ENCODE peak calls at places on chromosome 14, in four cellular contexts. F is cardiac fibroblast, M is psoas muscle, A is cardiac muscle cell. V is an unnamed sample.

GRCh38 chr14:90132821-90133570 is 71.2 kb downstream of the KCNK13 start:
- DNase-seq in F (peak), A (peak), M (no peak), V (no peak)

GRCh38 chr14:23443411-23443812 is 8.0 kb upstream of the MYH7 start:
- DNase-seq in A (no peak), M (no peak), F (no peak), V (no peak)

GRCh38 chr14:50524071-50524470 is 8.3 kb downstream of the MAP4K5 start:
- DNase-seq in M (no peak), A (no peak), F (no peak), V (peak)

GRCh38 chr14:74257078-74257987 is 18.1 kb downstream of the VSX2 start:
- DNase-seq in A (peak), F (peak), M (peak), V (peak)

GRCh38 chr14:44589180-44589579 is 82.1 kb upstream of the FSCB start:
- DNase-seq in F (peak), M (no peak), A (no peak), V (no peak)

GRCh38 chr14:92538412-92539017 is 24.9 kb downstream of the RIN3 start:
- DNase-seq in F (no peak), M (no peak), A (no peak), V (peak)

GRCh38 chr14:50860478-50861086 is 11.3 kb upstream of the ABHD12B start:
- DNase-seq in A (peak), M (peak), F (peak), V (peak)

GRCh38 chr14:87896393-87897380 is 96.3 kb downstream of the GALC start:
- DNase-seq in F (peak), A (peak), M (no peak), V (peak)

GRCh38 chr14:39395555-39396254 is 36.5 kb downstream of the FBXO33 start:
- DNase-seq in M (no peak), A (peak), F (peak), V (no peak)

GRCh38 chr14:76133103-76133502 is 18.6 kb upstream of the GPATCH2L start:
- DNase-seq in F (peak), M (no peak), A (peak), V (no peak)

GRCh38 chr14:92254786-92255185 is 68.2 kb upstream of the SLC24A4 start:
- DNase-seq in A (peak), F (peak), M (peak), V (no peak)

GRCh38 chr14:61320806-61321384 is 484 bp upstream of the PRKCH start:
- DNase-seq in M (peak), A (no peak), F (no peak), V (no peak)

GRCh38 chr14:24084439-24084838 is 9.7 kb upstream of the PCK2 start:
- DNase-seq in F (no peak), M (no peak), A (no peak), V (no peak)

GRCh38 chr14:81122326-81122725 is 98.4 kb downstream of the GTF2A1 start:
- DNase-seq in M (no peak), A (no peak), F (no peak), V (peak)

GRCh38 chr14:57634335-57634734 is 140.7 kb upstream of the CCDC198 start:
- DNase-seq in F (no peak), A (no peak), M (no peak), V (no peak)

GRCh38 chr14:71338153-71338552 is 430.9 kb downstream of the PCNX1 start:
- DNase-seq in M (no peak), A (no peak), F (no peak), V (no peak)

GRCh38 chr14:61510736-61511557 is 184.4 kb upstream of the HIF1A start:
- DNase-seq in F (no peak), M (peak), A (no peak), V (no peak)

GRCh38 chr14:46048127-46048526 is 603.5 kb downstream of the RPL10L start:
- DNase-seq in M (no peak), F (peak), A (peak), V (no peak)

GRCh38 chr14:91891721-91892220 is 24.4 kb upstream of the TC2N start:
- DNase-seq in M (no peak), A (peak), F (peak), V (no peak)

GRCh38 chr14:54169254-54169924 is 212.8 kb upstream of the BMP4 start:
- DNase-seq in A (no peak), M (no peak), F (peak), V (no peak)

GRCh38 chr14:55585854-55586253 is 5.8 kb downstream of the KTN1 start:
- DNase-seq in A (peak), F (peak), M (no peak), V (no peak)

GRCh38 chr14:47276931-47277330 is 398.5 kb downstream of the MDGA2 start:
- DNase-seq in A (no peak), F (no peak), M (no peak), V (no peak)

GRCh38 chr14:91924871-91925726 is 22.4 kb downstream of the FBLN5 start:
- DNase-seq in A (peak), F (peak), M (no peak), V (no peak)

GRCh38 chr14:74932401-74932901 is 9.4 kb upstream of the RPS6KL1 start:
- DNase-seq in F (peak), M (peak), A (peak), V (no peak)

GRCh38 chr14:103688906-103689902 is 26.0 kb downstream of the XRCC3 start:
- DNase-seq in F (peak), M (no peak), A (peak), V (peak)

GRCh38 chr14:73742520-73743238 is 28.5 kb upstream of the PNMA1 start:
- DNase-seq in M (no peak), F (no peak), A (no peak), V (no peak)

GRCh38 chr14:97164014-97164413 is 366.8 kb downstream of the VRK1 start:
- DNase-seq in M (no peak), F (no peak), A (no peak), V (no peak)

GRCh38 chr14:58712357-58712756 is 74.6 kb downstream of the DACT1 start:
- DNase-seq in A (peak), M (no peak), F (peak), V (no peak)

GRCh38 chr14:49982522-49982951 is 89.7 kb downstream of the ARF6 start:
- DNase-seq in F (peak), A (peak), M (peak), V (no peak)

GRCh38 chr14:57725399-57726077 is 140.4 kb downstream of the SLC35F4 start:
- DNase-seq in F (peak), M (no peak), A (peak), V (no peak)

GRCh38 chr14:76872796-76873432 is 46.7 kb downstream of the LRRC74A start:
- DNase-seq in M (peak), F (peak), A (peak), V (peak)

GRCh38 chr14:64693766-64694165 is 10.5 kb upstream of the PLEKHG3 start:
- DNase-seq in A (no peak), F (no peak), M (no peak), V (no peak)

DNA sequence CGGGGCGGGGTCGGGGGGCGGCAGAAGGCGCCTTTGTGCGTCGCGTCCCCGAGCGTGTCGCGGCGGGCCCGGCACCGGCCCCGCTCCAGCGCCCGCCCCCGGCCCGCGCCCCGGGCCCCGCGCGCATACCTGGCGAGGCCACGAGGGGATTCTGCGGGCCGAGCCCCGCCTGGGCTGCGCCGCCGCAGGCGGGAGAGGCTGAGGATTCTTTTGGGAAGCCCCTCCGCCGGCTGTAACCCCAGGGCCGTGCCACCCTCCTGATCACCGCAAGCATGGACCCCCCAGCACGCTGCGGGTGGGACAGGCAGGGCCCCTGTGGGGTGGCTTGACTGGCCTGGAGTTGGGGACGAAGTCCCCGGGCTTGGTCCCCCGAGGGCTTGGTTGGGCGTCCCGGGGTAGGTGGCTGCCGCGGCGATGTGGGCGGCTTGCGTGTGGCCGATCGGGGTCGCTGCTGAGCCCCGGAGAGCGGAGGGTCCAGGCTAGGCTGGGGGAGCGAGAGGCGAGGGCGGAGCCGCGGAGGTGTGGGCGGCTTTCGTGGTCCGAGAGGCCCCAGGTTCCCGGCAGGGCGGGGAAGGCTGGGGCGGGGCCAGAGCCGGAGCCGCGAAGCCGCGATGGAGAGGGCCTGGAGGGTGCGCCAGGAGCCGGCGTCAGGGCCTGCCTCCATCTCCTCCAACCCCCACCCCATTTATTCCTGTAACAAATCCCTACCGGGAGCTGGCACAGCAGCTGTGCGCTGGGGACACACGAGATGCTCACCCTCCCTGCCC is 28.4 kb upstream of the GPR132 start:
- DNase-seq in F (peak), A (peak), M (no peak), V (peak)
- TF ChIP-seq CTCF in F (peak), A (peak), M (peak), V (peak)

GRCh38 chr14:100193417-100194357 is 34.2 kb upstream of the DEGS2 start:
- DNase-seq in F (no peak), A (no peak), M (no peak), V (peak)
- TF ChIP-seq CTCF in F (no peak), A (no peak), M (no peak), V (peak)

GRCh38 chr14:68664225-68664681 is 128.6 kb downstream of the ZFP36L1 start:
- DNase-seq in A (no peak), F (no peak), M (no peak), V (peak)
- TF ChIP-seq CTCF in A (no peak), F (no peak), M (no peak), V (no peak)

GRCh38 chr14:33432407-33433023 is 493.8 kb downstream of the NPAS3 start:
- DNase-seq in F (peak), M (no peak), A (peak), V (no peak)
- TF ChIP-seq CTCF in F (peak), M (peak), A (peak), V (peak)

DNA sequence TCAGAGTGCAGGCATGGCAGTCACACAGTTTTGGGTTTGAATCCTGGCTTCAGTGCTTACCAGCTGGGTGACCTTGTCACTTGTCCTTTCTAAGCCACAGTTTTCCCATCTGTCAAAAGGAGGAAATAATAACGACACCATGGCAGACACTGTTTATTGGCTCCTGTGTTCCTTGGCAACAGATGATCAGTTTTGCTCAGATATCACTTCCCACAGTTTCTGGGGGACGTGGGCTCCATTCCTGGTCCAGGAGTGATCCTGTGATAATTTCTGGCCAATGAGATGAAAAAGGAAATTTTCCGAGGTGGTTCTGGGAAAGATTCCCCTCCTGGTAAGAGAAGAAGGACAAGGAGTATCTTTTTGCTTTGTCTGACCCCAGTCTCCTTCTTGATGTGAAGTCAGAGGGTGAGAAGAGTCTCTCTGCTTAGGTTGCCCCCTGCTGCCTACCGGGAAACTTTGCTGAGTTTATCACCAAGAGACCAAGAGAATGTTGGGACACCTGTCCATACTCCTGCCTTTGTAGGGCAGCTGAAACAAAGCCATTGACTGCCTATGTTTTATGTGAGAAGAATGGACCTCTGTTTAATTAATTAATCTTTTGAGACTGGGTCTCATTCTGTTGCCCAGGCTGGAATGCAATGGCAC is 178.9 kb upstream of the NRXN3 start:
- DNase-seq in A (no peak), M (no peak), F (no peak), V (no peak)
- TF ChIP-seq CTCF in A (peak), M (no peak), F (peak), V (no peak)

GRCh38 chr14:63175531-63175930 is 28.7 kb upstream of the RHOJ start:
- DNase-seq in F (no peak), A (no peak), M (no peak), V (no peak)
- TF ChIP-seq CTCF in F (no peak), A (no peak), M (no peak), V (no peak)

DNA sequence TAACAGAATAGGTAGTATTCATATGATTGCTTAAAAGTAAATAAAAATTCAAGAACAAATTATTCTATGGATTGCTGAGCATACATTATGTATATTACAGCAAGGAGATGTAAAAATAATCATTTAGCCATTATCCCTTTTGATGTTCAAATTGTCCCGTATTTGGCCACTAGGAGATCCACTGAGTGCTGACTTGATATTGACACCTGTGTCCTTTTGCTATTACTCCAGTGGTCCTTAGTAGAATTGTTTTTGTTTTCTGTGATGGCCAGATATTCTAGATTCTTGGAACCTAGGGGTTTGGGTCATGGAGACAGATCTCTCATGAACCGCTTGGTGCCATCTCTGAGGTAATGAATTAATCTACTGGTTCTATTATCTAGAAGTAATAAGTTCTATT is 16.8 kb downstream of the ERO1A start:
- DNase-seq in F (no peak), M (no peak), A (no peak), V (no peak)
- TF ChIP-seq CTCF in F (peak), M (no peak), A (no peak), V (peak)

GRCh38 chr14:36979863-36980262 is 192.5 kb downstream of the SLC25A21 start:
- DNase-seq in A (no peak), F (no peak), M (no peak), V (no peak)

GRCh38 chr14:36976571-36977023 is 195.8 kb downstream of the SLC25A21 start:
- DNase-seq in M (no peak), F (peak), A (no peak), V (no peak)

GRCh38 chr14:36973806-36974442 is 198.5 kb downstream of the SLC25A21 start:
- DNase-seq in F (peak), A (no peak), M (no peak), V (no peak)

GRCh38 chr14:36974985-36975384 is 197.4 kb downstream of the SLC25A21 start:
- DNase-seq in F (no peak), A (no peak), M (no peak), V (no peak)

GRCh38 chr14:36975834-36976233 is 196.6 kb downstream of the SLC25A21 start:
- DNase-seq in F (peak), A (no peak), M (no peak), V (no peak)
- TF ChIP-seq CTCF in F (no peak), A (no peak), M (no peak), V (no peak)

GRCh38 chr14:102591944-102592772 is at the start of gene RCOR1:
- DNase-seq in A (peak), F (peak), M (peak), V (peak)

GRCh38 chr14:102588821-102589220 is 3.6 kb upstream of the RCOR1 start:
- DNase-seq in A (no peak), F (no peak), M (no peak), V (no peak)

GRCh38 chr14:102589761-102590290 is 2.6 kb upstream of the RCOR1 start:
- DNase-seq in M (no peak), F (no peak), A (no peak), V (no peak)

GRCh38 chr14:102591372-102591943 is 991 bp upstream of the RCOR1 start:
- DNase-seq in F (peak), M (peak), A (peak), V (no peak)

DNA sequence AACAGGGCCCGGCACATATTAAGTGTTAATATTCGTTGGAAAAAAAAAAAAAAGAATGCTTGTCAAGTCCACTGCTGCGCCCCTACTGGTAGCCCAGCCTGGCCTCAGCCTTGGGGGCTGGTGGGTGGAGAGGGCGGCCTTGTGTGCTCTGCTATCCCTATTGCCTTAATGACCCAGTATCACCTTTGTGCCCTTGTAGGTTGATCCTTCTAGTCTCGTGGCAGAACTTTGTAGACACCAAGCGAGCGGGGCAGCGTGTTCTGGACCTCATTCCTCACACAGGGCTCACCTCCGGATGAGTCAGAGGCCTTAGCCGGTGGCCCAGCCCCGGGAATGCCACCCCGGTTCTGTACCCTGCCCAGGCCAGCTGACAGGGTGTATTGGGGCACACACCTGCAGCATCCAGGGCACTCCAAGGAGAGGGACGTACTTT is 1.8 kb upstream of the RCOR1 start:
- DNase-seq in M (peak), A (peak), F (peak), V (no peak)
- TF ChIP-seq CTCF in M (peak), A (peak), F (peak), V (peak)